ENCODE peak calls at places on chromosomes 6 and 20, in six cellular contexts. One of them, this sample, is unnamed.

GRCh38 chr20:22795897-22796296 is 211.5 kb upstream of the FOXA2 start:
- DNase-seq in fibroblast of mammary gland: peak
- DNase-seq in fibroblast of villous mesenchyme: peak
- DNase-seq in A549: peak
- DNase-seq in neural progenitor cell: peak
- DNase-seq in H1: no peak
- DNase-seq in this sample: peak

GRCh38 chr20:1282966-1283365 is 16.9 kb downstream of the SNPH start:
- DNase-seq in A549: no peak
- DNase-seq in H1: no peak
- DNase-seq in fibroblast of mammary gland: no peak
- DNase-seq in fibroblast of villous mesenchyme: no peak
- DNase-seq in neural progenitor cell: no peak
- DNase-seq in this sample: no peak

GRCh38 chr6:153038378-153038777 is 35.9 kb upstream of the MTRF1L start:
- DNase-seq in H1: no peak
- DNase-seq in fibroblast of mammary gland: peak
- DNase-seq in fibroblast of villous mesenchyme: no peak
- DNase-seq in neural progenitor cell: no peak
- DNase-seq in A549: no peak
- DNase-seq in this sample: peak

GRCh38 chr6:110485461-110485860 is 9.0 kb upstream of the SLC22A16 start:
- DNase-seq in fibroblast of mammary gland: no peak
- DNase-seq in H1: no peak
- DNase-seq in neural progenitor cell: no peak
- DNase-seq in A549: no peak
- DNase-seq in fibroblast of villous mesenchyme: no peak
- DNase-seq in this sample: no peak

GRCh38 chr6:6712258-6712978 is 123.9 kb downstream of the LY86 start:
- DNase-seq in H1: no peak
- DNase-seq in A549: peak
- DNase-seq in neural progenitor cell: no peak
- DNase-seq in fibroblast of villous mesenchyme: peak
- DNase-seq in fibroblast of mammary gland: peak
- DNase-seq in this sample: peak

GRCh38 chr6:103327079-103327478 is 1532.6 kb downstream of the HACE1 start:
- DNase-seq in fibroblast of villous mesenchyme: no peak
- DNase-seq in fibroblast of mammary gland: no peak
- DNase-seq in H1: no peak
- DNase-seq in A549: no peak
- DNase-seq in neural progenitor cell: peak
- DNase-seq in this sample: no peak

GRCh38 chr6:105069821-105070445 is 109.9 kb downstream of the POPDC3 start:
- DNase-seq in fibroblast of villous mesenchyme: no peak
- DNase-seq in neural progenitor cell: no peak
- DNase-seq in fibroblast of mammary gland: peak
- DNase-seq in H1: no peak
- DNase-seq in A549: no peak
- DNase-seq in this sample: no peak

GRCh38 chr6:161976569-161976968 is 702.7 kb upstream of the AGPAT4 start:
- DNase-seq in fibroblast of mammary gland: no peak
- DNase-seq in fibroblast of villous mesenchyme: no peak
- DNase-seq in A549: no peak
- DNase-seq in neural progenitor cell: no peak
- DNase-seq in H1: no peak
- DNase-seq in this sample: no peak

GRCh38 chr6:72746276-72746675 is 124.4 kb downstream of the KCNQ5 start:
- DNase-seq in fibroblast of mammary gland: peak
- DNase-seq in H1: no peak
- DNase-seq in fibroblast of villous mesenchyme: no peak
- DNase-seq in neural progenitor cell: no peak
- DNase-seq in A549: peak
- DNase-seq in this sample: peak

GRCh38 chr6:38570750-38571149 is 69.0 kb downstream of the BTBD9 start:
- DNase-seq in fibroblast of villous mesenchyme: peak
- DNase-seq in A549: peak
- DNase-seq in neural progenitor cell: no peak
- DNase-seq in H1: no peak
- DNase-seq in fibroblast of mammary gland: peak
- DNase-seq in this sample: peak
- TF ChIP-seq CTCF in fibroblast of villous mesenchyme: peak
- TF ChIP-seq CTCF in A549: peak
- TF ChIP-seq CTCF in neural progenitor cell: peak
- TF ChIP-seq CTCF in H1: no peak
- TF ChIP-seq CTCF in fibroblast of mammary gland: peak
- TF ChIP-seq CTCF in this sample: peak

DNA sequence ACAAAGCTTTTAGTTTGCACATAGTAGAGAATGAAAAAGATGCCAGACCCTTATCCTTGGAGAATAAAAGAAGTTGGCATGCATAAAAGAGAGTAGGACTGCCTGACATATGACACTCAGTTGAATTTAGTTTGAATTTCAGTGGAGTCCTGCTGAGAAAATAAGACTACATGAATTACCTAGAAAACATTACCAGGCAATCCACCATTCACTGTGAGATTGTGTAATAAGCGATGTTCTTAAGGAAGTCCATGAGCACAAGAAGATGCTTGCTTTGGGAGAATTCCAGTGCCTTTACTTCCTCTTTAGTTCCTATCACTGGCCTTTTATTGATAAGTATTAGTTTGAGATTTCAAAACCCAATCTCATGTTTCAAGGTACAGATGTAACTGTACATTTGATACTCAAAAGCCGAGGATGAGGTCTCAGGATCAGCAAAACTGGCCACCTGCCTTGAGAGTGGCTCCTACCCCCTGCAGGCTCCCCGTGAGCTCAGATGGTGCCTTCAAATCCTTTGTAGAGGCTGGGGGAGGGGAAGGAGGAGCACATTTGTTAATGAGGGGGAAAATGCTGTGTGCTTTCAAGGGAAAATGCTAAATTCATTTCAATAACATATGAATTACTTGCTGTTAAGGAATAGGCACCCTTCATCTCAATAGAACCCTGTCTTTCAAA is 11.2 kb upstream of the UNC93A start:
- DNase-seq in fibroblast of mammary gland: no peak
- DNase-seq in neural progenitor cell: no peak
- DNase-seq in H1: no peak
- DNase-seq in A549: no peak
- DNase-seq in fibroblast of villous mesenchyme: no peak
- DNase-seq in this sample: no peak
- H3K4me3 ChIP-seq in fibroblast of mammary gland: no peak
- H3K4me3 ChIP-seq in neural progenitor cell: no peak
- H3K4me3 ChIP-seq in H1: no peak
- H3K4me3 ChIP-seq in A549: no peak
- H3K4me3 ChIP-seq in fibroblast of villous mesenchyme: no peak
- H3K4me3 ChIP-seq in this sample: no peak

DNA sequence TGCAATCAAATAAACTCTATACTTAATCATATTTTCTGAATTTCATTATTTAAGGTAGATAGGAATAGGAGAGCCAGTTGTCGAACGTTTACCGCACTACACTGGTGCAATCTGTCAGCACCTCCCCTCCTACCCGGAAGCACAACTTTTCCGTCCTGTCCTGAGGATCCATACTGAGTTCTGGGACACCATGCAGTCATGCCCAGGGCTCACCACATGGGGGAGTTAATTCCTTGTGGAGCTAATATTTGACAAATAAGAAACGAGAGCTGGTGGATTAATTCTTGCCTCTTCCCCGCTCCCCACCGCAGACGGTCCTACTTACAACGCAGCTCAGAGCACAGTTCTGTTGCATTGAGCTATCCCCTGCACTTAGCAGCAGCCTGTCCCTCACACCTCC is 107.7 kb upstream of the RALGAPA2 start:
- DNase-seq in H1: no peak
- DNase-seq in neural progenitor cell: peak
- DNase-seq in A549: peak
- DNase-seq in fibroblast of villous mesenchyme: no peak
- DNase-seq in fibroblast of mammary gland: peak
- DNase-seq in this sample: no peak
- TF ChIP-seq CTCF in H1: peak
- TF ChIP-seq CTCF in neural progenitor cell: peak
- TF ChIP-seq CTCF in A549: no peak
- TF ChIP-seq CTCF in fibroblast of villous mesenchyme: peak
- TF ChIP-seq CTCF in fibroblast of mammary gland: peak
- TF ChIP-seq CTCF in this sample: peak

GRCh38 chr20:34311118-34312023 is 8.2 kb upstream of the AHCY start:
- DNase-seq in neural progenitor cell: peak
- DNase-seq in fibroblast of villous mesenchyme: no peak
- DNase-seq in A549: peak
- DNase-seq in H1: peak
- DNase-seq in fibroblast of mammary gland: peak
- DNase-seq in this sample: no peak

GRCh38 chr20:34315236-34315635 is 12.1 kb upstream of the AHCY start:
- DNase-seq in A549: no peak
- DNase-seq in H1: no peak
- DNase-seq in neural progenitor cell: no peak
- DNase-seq in fibroblast of mammary gland: no peak
- DNase-seq in fibroblast of villous mesenchyme: no peak
- DNase-seq in this sample: no peak

GRCh38 chr20:34310481-34311117 is 7.4 kb upstream of the AHCY start:
- DNase-seq in neural progenitor cell: no peak
- DNase-seq in A549: peak
- DNase-seq in fibroblast of mammary gland: no peak
- DNase-seq in fibroblast of villous mesenchyme: no peak
- DNase-seq in H1: no peak
- DNase-seq in this sample: no peak

GRCh38 chr20:34312024-34312460 is 8.9 kb upstream of the AHCY start:
- DNase-seq in fibroblast of mammary gland: no peak
- DNase-seq in neural progenitor cell: peak
- DNase-seq in fibroblast of villous mesenchyme: no peak
- DNase-seq in H1: no peak
- DNase-seq in A549: peak
- DNase-seq in this sample: no peak

DNA sequence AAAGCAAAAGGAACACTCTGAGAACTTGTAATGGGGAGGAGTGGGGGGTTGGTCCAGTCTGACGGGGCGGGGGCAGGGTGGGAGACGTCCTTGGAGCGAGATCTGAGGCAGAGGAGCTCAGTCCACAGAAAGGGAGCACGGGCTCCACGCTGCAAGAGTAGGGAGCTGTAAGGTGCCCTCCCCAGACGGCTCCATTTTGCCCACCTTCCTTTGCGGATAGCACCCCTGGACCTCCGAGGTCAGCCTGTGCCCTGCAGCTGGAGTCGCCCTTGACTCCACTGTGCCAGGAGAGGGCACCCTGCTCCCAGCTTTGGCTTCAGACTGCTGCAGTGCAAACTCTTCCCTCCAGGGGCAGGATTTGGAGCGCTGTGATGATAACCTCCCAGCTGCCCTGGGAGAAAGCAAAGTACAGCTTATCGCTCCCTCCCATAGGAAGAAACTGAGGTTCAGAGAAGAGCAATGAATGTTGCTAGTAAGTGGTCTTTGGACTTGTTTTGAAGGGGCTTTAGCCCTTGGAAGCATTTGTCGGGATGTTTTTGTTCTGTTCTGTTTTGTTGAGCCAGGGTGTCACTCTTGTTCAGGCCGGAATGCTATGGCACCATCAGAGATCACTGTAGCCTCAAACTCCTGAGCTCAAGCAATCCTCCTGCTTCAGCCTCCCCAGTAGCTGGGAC is 9.5 kb upstream of the AHCY start:
- DNase-seq in neural progenitor cell: peak
- DNase-seq in fibroblast of mammary gland: peak
- DNase-seq in A549: peak
- DNase-seq in fibroblast of villous mesenchyme: peak
- DNase-seq in H1: peak
- DNase-seq in this sample: peak
- H3K4me3 ChIP-seq in neural progenitor cell: peak
- H3K4me3 ChIP-seq in fibroblast of mammary gland: no peak
- H3K4me3 ChIP-seq in A549: peak
- H3K4me3 ChIP-seq in fibroblast of villous mesenchyme: peak
- H3K4me3 ChIP-seq in H1: peak
- H3K4me3 ChIP-seq in this sample: peak

GRCh38 chr6:121302882-121303281 is 31.4 kb downstream of the TBC1D32 start:
- DNase-seq in fibroblast of villous mesenchyme: no peak
- DNase-seq in A549: no peak
- DNase-seq in H1: no peak
- DNase-seq in fibroblast of mammary gland: no peak
- DNase-seq in neural progenitor cell: no peak
- DNase-seq in this sample: no peak

GRCh38 chr6:121310495-121310894 is 23.8 kb downstream of the TBC1D32 start:
- DNase-seq in fibroblast of mammary gland: no peak
- DNase-seq in H1: no peak
- DNase-seq in A549: no peak
- DNase-seq in fibroblast of villous mesenchyme: no peak
- DNase-seq in neural progenitor cell: no peak
- DNase-seq in this sample: peak

GRCh38 chr6:121309768-121310473 is 24.4 kb downstream of the TBC1D32 start:
- DNase-seq in fibroblast of mammary gland: peak
- DNase-seq in A549: no peak
- DNase-seq in fibroblast of villous mesenchyme: peak
- DNase-seq in H1: no peak
- DNase-seq in neural progenitor cell: no peak
- DNase-seq in this sample: peak

DNA sequence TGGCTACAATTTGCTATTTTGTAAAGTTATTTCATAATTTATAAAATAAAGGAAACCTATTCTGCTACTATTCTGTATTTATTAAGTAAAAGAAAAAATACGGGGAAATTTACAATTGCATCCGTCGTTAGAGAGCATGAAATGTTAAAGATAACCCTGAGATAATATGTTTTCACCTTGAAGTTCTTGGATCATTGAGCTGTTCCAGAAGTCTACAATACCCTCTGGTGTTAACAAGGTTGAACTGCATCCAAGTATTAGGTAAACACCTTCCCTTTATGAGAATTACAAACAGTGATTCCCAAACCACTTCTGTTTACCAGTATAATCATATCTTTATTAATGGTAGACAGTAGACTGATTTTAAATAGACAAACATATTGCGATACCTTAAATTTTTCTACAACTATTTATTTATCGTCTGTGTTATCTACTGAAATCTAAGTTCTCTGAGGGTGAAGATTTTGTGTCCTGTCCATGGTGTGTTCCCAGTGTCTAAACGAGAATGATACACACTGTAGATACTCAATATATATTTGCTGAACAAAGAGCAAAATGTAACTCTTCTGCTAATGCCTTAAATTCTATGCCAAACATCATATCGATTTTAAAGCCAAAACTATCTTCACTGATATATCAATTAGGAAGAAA is 28.2 kb downstream of the TBC1D32 start:
- DNase-seq in A549: peak
- DNase-seq in fibroblast of mammary gland: peak
- DNase-seq in H1: no peak
- DNase-seq in neural progenitor cell: peak
- DNase-seq in fibroblast of villous mesenchyme: peak
- DNase-seq in this sample: peak
- TF ChIP-seq CTCF in A549: peak
- TF ChIP-seq CTCF in fibroblast of mammary gland: peak
- TF ChIP-seq CTCF in H1: no peak
- TF ChIP-seq CTCF in neural progenitor cell: peak
- TF ChIP-seq CTCF in fibroblast of villous mesenchyme: peak
- TF ChIP-seq CTCF in this sample: peak

DNA sequence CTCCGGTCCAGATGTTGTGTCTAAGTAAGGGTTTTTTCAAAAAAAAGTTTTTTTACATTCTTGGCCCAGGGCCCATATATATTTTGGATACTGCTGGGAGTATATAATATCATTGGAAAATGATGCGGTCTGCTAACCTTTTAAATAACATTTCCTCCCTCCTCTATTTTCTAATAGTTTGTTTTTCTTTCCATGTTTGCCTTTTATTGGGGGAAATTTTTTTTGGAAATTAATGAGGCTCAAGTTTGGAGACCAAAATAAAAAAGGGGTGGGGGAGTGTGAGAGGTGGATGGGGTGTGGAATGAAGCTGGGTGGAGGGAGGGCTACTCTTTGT is 42.8 kb upstream of the FOXP4 start:
- DNase-seq in fibroblast of mammary gland: no peak
- DNase-seq in neural progenitor cell: no peak
- DNase-seq in H1: no peak
- DNase-seq in fibroblast of villous mesenchyme: no peak
- DNase-seq in A549: no peak
- DNase-seq in this sample: no peak
- H3K4me3 ChIP-seq in fibroblast of mammary gland: no peak
- H3K4me3 ChIP-seq in neural progenitor cell: peak
- H3K4me3 ChIP-seq in H1: peak
- H3K4me3 ChIP-seq in fibroblast of villous mesenchyme: peak
- H3K4me3 ChIP-seq in A549: peak
- H3K4me3 ChIP-seq in this sample: no peak

This sample was measured in AG10803.